ENCODE peak calls at places on chromosomes 7 and 10, in ten cellular contexts. W, I, G, V, Z, N, D, J, Q and B are unnamed samples. For H3K36me3, the result is how much of the 10 kb centered on the place peaks cover.

GRCh38 chr7:101739757-101740398 is 77.5 kb upstream of the CUX1 start:
- DNase-seq in W (no peak), I (no peak), G (no peak), V (peak), Z (no peak), N (no peak), D (no peak), J (no peak), Q (no peak), B (no peak)

GRCh38 chr10:63977329-63977923 is 456.2 kb downstream of the REEP3 start:
- DNase-seq in W (peak), I (peak), G (no peak), V (peak), Z (no peak), N (peak), D (peak), J (peak), Q (no peak), B (peak)

GRCh38 chr7:130491841-130492518 is at the start of gene MEST:
- DNase-seq in W (no peak), I (peak), G (no peak), V (peak), Z (peak), N (no peak), D (no peak), J (no peak), Q (no peak), B (no peak)

GRCh38 chr10:29957887-29958330 is 101.5 kb downstream of the JCAD start:
- DNase-seq in W (no peak), I (no peak), G (peak), V (no peak), Z (no peak), N (no peak), D (no peak), J (no peak), Q (no peak), B (no peak)

GRCh38 chr10:557792-558328 is 131.6 kb downstream of the DIP2C start:
- DNase-seq in W (no peak), I (peak), G (no peak), V (no peak), Z (no peak), N (peak), D (no peak), J (no peak), Q (no peak), B (no peak)

GRCh38 chr10:4802711-4803487 is 23.1 kb upstream of the AKR1E2 start:
- DNase-seq in W (no peak), I (no peak), G (no peak), V (no peak), Z (no peak), N (no peak), D (no peak), J (no peak), Q (no peak), B (no peak)

GRCh38 chr10:20608503-20608902 is 288.6 kb downstream of the NEBL start:
- DNase-seq in W (no peak), I (no peak), G (no peak), V (no peak), Z (no peak), N (no peak), D (no peak), J (no peak), Q (no peak), B (no peak)

GRCh38 chr7:129774359-129774758 is 162.8 kb downstream of the NRF1 start:
- DNase-seq in W (no peak), I (peak), G (no peak), V (no peak), Z (no peak), N (no peak), D (no peak), J (no peak), Q (no peak), B (no peak)

GRCh38 chr10:132572545-132572937 is 35.0 kb downstream of the INPP5A start:
- DNase-seq in W (no peak), I (no peak), G (no peak), V (no peak), Z (no peak), N (no peak), D (peak), J (no peak), Q (no peak), B (no peak)

GRCh38 chr7:94064541-94065191 is 60.5 kb upstream of the BET1 start:
- DNase-seq in W (no peak), I (peak), G (no peak), V (peak), Z (no peak), N (no peak), D (no peak), J (no peak), Q (no peak), B (no peak)

GRCh38 chr10:58514102-58514472 is 1.4 kb downstream of the BICC1 start:
- DNase-seq in W (no peak), I (no peak), G (no peak), V (no peak), Z (no peak), N (no peak), D (no peak), J (no peak), Q (no peak), B (no peak)

GRCh38 chr7:135933509-135934188 is 43.5 kb downstream of the MTPN start:
- DNase-seq in W (no peak), I (no peak), G (no peak), V (no peak), Z (no peak), N (no peak), D (no peak), J (no peak), Q (no peak), B (no peak)

GRCh38 chr10:78850611-78851010 is 218.2 kb upstream of the ZMIZ1 start:
- DNase-seq in W (no peak), I (no peak), G (no peak), V (no peak), Z (no peak), N (no peak), D (no peak), J (no peak), Q (peak), B (no peak)

GRCh38 chr10:115129752-115130151 is 36.6 kb downstream of the ATRNL1 start:
- DNase-seq in W (no peak), I (peak), G (no peak), V (peak), Z (no peak), N (peak), D (peak), J (peak), Q (no peak), B (no peak)

GRCh38 chr7:24951441-24951840 is 28.5 kb downstream of the OSBPL3 start:
- DNase-seq in W (no peak), I (no peak), G (no peak), V (no peak), Z (no peak), N (no peak), D (no peak), J (no peak), Q (no peak), B (no peak)

GRCh38 chr10:24642921-24643678 is 80.6 kb downstream of the ARHGAP21 start:
- DNase-seq in W (peak), I (peak), G (no peak), V (peak), Z (no peak), N (peak), D (peak), J (peak), Q (no peak), B (no peak)

GRCh38 chr7:115851291-115851690 is 179.3 kb downstream of the TFEC start:
- DNase-seq in W (no peak), I (peak), G (no peak), V (peak), Z (no peak), N (peak), D (peak), J (peak), Q (no peak), B (no peak)

GRCh38 chr10:87734987-87735827 is 75.5 kb downstream of the PAPSS2 start:
- DNase-seq in W (peak), I (peak), G (no peak), V (peak), Z (no peak), N (peak), D (no peak), J (peak), Q (no peak), B (no peak)

GRCh38 chr7:600935-601334 is 81.3 kb upstream of the PDGFA start:
- DNase-seq in W (no peak), I (no peak), G (no peak), V (no peak), Z (no peak), N (no peak), D (no peak), J (no peak), Q (no peak), B (no peak)

GRCh38 chr7:604038-604883 is 84.6 kb upstream of the PDGFA start:
- DNase-seq in W (peak), I (no peak), G (no peak), V (peak), Z (peak), N (no peak), D (no peak), J (no peak), Q (peak), B (peak)

GRCh38 chr7:601573-602340 is 82.1 kb upstream of the PDGFA start:
- DNase-seq in W (no peak), I (no peak), G (no peak), V (peak), Z (no peak), N (no peak), D (no peak), J (no peak), Q (peak), B (peak)

GRCh38 chr7:603152-603941 is 83.7 kb upstream of the PDGFA start:
- DNase-seq in W (peak), I (no peak), G (no peak), V (no peak), Z (no peak), N (no peak), D (no peak), J (no peak), Q (no peak), B (no peak)

DNA sequence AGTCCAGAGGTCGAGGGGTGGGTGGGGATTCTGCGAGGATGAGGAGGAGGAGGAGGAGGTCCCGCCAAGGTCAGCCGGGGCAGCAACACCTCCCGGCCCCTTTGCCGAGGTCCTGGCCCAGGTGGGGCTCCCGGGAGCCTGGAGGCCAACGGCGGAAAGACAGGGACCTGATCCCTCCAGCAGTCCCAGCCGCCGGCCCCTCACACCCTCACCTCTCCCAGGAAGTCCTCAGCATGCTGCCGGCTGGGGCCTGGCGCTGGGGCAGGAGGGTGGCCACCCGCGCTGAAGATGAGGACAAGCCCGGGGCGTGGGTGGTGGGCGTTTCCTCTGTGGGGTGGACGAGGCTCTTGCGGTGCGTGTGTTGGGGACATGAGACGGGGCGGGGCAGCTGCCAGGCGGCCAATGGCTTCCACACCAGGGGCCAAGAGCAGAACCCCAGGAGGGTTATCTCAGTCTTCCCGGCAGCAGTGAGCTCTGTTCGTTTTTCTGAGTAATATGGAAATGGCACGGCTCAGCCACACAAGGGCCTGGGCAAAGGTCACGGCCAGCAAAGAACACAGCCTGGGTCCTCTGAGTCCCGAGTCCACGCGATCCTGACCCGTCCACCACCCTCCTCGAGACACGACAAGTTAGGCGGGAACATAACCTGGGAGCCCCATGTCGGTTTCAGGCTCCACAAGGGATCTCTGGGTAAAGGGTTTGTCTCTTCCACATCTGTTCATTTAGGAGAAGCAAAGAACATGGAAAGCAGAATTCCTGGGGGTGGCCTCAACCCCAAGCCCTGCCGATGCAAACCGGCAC is 82.9 kb upstream of the PDGFA start:
- DNase-seq in W (peak), I (peak), G (no peak), V (no peak), Z (no peak), N (no peak), D (no peak), J (peak), Q (no peak), B (peak)
- TF ChIP-seq POLR2AphosphoS5 in W (peak), I (no peak), G (no peak), V (no peak), Z (no peak), N (no peak), D (no peak), J (no peak), Q (no peak), B (no peak)

GRCh38 chr10:89357096-89357495 is 20.8 kb upstream of the IFIT1B start:
- DNase-seq in W (no peak), I (no peak), G (no peak), V (no peak), Z (no peak), N (no peak), D (no peak), J (no peak), Q (no peak), B (no peak)

GRCh38 chr10:89360153-89360552 is 17.7 kb upstream of the IFIT1B start:
- DNase-seq in W (no peak), I (no peak), G (no peak), V (no peak), Z (no peak), N (no peak), D (no peak), J (no peak), Q (no peak), B (no peak)

GRCh38 chr10:89362928-89363327 is 14.9 kb upstream of the IFIT1B start:
- DNase-seq in W (no peak), I (no peak), G (no peak), V (no peak), Z (no peak), N (no peak), D (no peak), J (no peak), Q (no peak), B (no peak)

GRCh38 chr10:89355373-89355772 is 22.5 kb upstream of the IFIT1B start:
- DNase-seq in W (no peak), I (no peak), G (no peak), V (no peak), Z (no peak), N (no peak), D (no peak), J (no peak), Q (no peak), B (no peak)

DNA sequence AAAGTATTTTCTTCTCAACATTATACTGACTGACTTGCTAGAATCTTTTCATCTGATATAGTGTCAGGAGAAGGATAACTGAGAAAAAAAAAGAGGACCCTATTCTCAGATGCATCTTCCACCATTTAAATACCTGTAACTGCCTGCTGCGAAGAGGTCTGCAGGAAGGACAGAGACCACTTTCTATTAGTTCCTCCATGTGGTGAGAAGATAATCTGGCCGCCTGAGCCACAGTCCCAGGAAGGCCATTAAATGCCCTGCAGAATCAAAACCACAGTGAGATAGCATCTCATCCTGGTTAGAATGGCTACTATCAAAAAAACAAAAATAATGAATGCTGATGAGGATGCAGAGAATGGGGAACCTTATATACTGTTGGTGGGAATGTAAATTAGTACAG is 19.9 kb upstream of the IFIT1B start:
- DNase-seq in W (no peak), I (no peak), G (no peak), V (no peak), Z (no peak), N (no peak), D (no peak), J (no peak), Q (no peak), B (no peak)
- H3K36me3 ChIP-seq in W (under half), I (under half), G (under half), V (under half), Z (under half), N (under half), D (under half), J (under half), Q (under half), B (under half)

GRCh38 chr7:43536773-43537172 is 46.1 kb upstream of the STK17A start:
- DNase-seq in W (no peak), I (no peak), G (no peak), V (no peak), Z (no peak), N (no peak), D (no peak), J (no peak), Q (no peak), B (no peak)
- TF ChIP-seq POLR2AphosphoS5 in W (no peak), I (no peak), G (no peak), V (no peak), Z (no peak), N (no peak), D (no peak), J (no peak), Q (no peak), B (no peak)

GRCh38 chr7:99040104-99040958 is 103.6 kb downstream of the SMURF1 start:
- DNase-seq in W (peak), I (peak), G (peak), V (peak), Z (peak), N (peak), D (peak), J (peak), Q (peak), B (peak)
- H3K36me3 ChIP-seq in W (half or more), I (under half), G (under half), V (under half), Z (half or more), N (under half), D (under half), J (under half), Q (half or more), B (under half)